ENCODE peak calls at places on chromosomes 11 and 22, in ten cellular contexts. M is A549, C is cardiac muscle cell, U is psoas muscle, L is tibial nerve, T is AG04450, H is foreskin keratinocyte, X is brain microvascular endothelial cell, N is right atrium auricular region, Q is upper lobe of right lung. O is an unnamed sample.

GRCh38 chr11:111946499-111946898 is 9.4 kb downstream of the DIXDC1 start:
- DNase-seq in M (no peak), C (no peak), U (no peak), L (no peak), T (no peak), H (no peak), X (no peak), N (peak; percentile 55), Q (no peak), O (no peak)

GRCh38 chr22:27397948-27398330 is 403.6 kb downstream of the MN1 start:
- DNase-seq in M (no peak), C (no peak), U (peak; percentile 87), L (no peak), T (peak; percentile 10), H (no peak), X (peak; percentile 51), N (peak; percentile 92), Q (no peak), O (no peak)

GRCh38 chr11:123187670-123188507 is 7.2 kb downstream of the CLMP start:
- DNase-seq in M (no peak), C (no peak), U (no peak), L (no peak), T (no peak), H (no peak), X (peak; percentile 11), N (no peak), Q (no peak), O (no peak)

GRCh38 chr11:40716344-40717178 is 742.9 kb downstream of the LRRC4C start:
- DNase-seq in M (no peak), C (no peak), U (no peak), L (no peak), T (no peak), H (no peak), X (no peak), N (no peak), Q (no peak), O (no peak)

GRCh38 chr22:31346733-31347250 is 646 bp upstream of the PATZ1 start:
- DNase-seq in M (peak; percentile 42), C (peak; percentile 72), U (peak; percentile 77), L (peak; percentile 32), T (no peak), H (peak; percentile 41), X (no peak), N (no peak), Q (peak; percentile 82), O (peak; percentile 32)

GRCh38 chr11:37372667-37373066 is 774.6 kb upstream of the RAG2 start:
- DNase-seq in M (no peak), C (no peak), U (no peak), L (no peak), T (no peak), H (no peak), X (no peak), N (no peak), Q (no peak), O (no peak)

GRCh38 chr22:33401291-33401690 is 343.1 kb upstream of the SYN3 start:
- DNase-seq in M (no peak), C (no peak), U (no peak), L (no peak), T (peak; percentile 7), H (no peak), X (peak; percentile 80), N (no peak), Q (no peak), O (no peak)

GRCh38 chr11:63504054-63504453 is 1.8 kb upstream of the LGALS12 start:
- DNase-seq in M (no peak), C (no peak), U (no peak), L (no peak), T (no peak), H (no peak), X (no peak), N (no peak), Q (no peak), O (no peak)

GRCh38 chr11:65124480-65125196 is 2.5 kb downstream of the MRPL49 start:
- DNase-seq in M (no peak), C (no peak), U (no peak), L (no peak), T (no peak), H (no peak), X (no peak), N (no peak), Q (peak; percentile 6), O (no peak)

GRCh38 chr11:120185678-120186407 is 25.0 kb upstream of the OAF start:
- DNase-seq in M (no peak), C (no peak), U (peak; percentile 53), L (no peak), T (no peak), H (no peak), X (no peak), N (no peak), Q (no peak), O (no peak)

GRCh38 chr11:75826463-75827220 is 11.6 kb downstream of the UVRAG start:
- DNase-seq in M (no peak), C (no peak), U (no peak), L (peak; percentile 23), T (no peak), H (no peak), X (no peak), N (no peak), Q (no peak), O (no peak)

GRCh38 chr11:60265373-60266214 is 14.9 kb upstream of the MS4A4A start:
- DNase-seq in M (peak; percentile 28), C (peak; percentile 43), U (no peak), L (peak; percentile 72), T (no peak), H (peak; percentile 54), X (peak; percentile 40), N (no peak), Q (no peak), O (peak; percentile 54)

GRCh38 chr22:17514092-17514491 is 49.2 kb upstream of the SLC25A18 start:
- DNase-seq in M (no peak), C (peak; percentile 3), U (no peak), L (no peak), T (no peak), H (no peak), X (no peak), N (no peak), Q (no peak), O (no peak)

GRCh38 chr22:32904044-32904443 is 102.5 kb downstream of the TIMP3 start:
- DNase-seq in M (peak; percentile 3), C (peak; percentile 75), U (no peak), L (peak; percentile 40), T (no peak), H (peak; percentile 50), X (peak; percentile 42), N (no peak), Q (no peak), O (peak; percentile 29)

GRCh38 chr22:19336133-19337075 is 44.9 kb upstream of the CLTCL1 start:
- DNase-seq in M (no peak), C (no peak), U (no peak), L (no peak), T (no peak), H (no peak), X (no peak), N (no peak), Q (no peak), O (no peak)

GRCh38 chr22:48197189-48197690 is 1434.8 kb downstream of the TBC1D22A start:
- DNase-seq in M (no peak), C (no peak), U (no peak), L (no peak), T (no peak), H (no peak), X (no peak), N (peak; percentile 18), Q (no peak), O (no peak)

GRCh38 chr22:48188211-48188845 is 1425.9 kb downstream of the TBC1D22A start:
- DNase-seq in M (peak; percentile 36), C (no peak), U (no peak), L (no peak), T (no peak), H (no peak), X (no peak), N (no peak), Q (no peak), O (no peak)

GRCh38 chr22:48187272-48187855 is 1424.9 kb downstream of the TBC1D22A start:
- DNase-seq in M (no peak), C (peak; percentile 11), U (no peak), L (no peak), T (no peak), H (no peak), X (no peak), N (no peak), Q (no peak), O (no peak)

GRCh38 chr22:48192071-48192470 is 1429.6 kb downstream of the TBC1D22A start:
- DNase-seq in M (no peak), C (no peak), U (no peak), L (no peak), T (no peak), H (no peak), X (no peak), N (no peak), Q (no peak), O (no peak)

DNA sequence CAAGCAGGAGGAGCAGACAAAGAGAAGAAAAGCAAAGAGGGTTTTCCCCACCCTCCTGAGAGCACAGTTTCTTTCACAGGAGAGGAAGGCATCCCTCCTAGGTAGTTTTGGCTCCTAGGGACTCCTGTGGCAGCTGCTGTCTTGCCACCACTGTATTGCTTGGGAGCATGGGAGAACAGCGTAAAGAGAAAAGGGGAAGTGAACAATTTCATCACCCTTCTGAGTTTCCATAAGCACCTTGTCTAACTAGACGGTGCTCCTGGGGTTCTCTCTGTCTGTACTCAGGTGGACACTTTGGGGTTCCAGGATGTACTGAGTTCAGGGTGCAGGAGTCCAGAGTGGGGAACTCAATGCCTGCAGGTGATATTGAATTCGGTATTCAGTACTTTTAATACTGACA is 1430.5 kb downstream of the TBC1D22A start:
- DNase-seq in M (no peak), C (no peak), U (no peak), L (no peak), T (no peak), H (no peak), X (no peak), N (no peak), Q (peak; percentile 11), O (no peak)
- TF ChIP-seq CTCF in M (no peak), C (no peak), U (no peak), L (no peak), T (no peak), H (no peak), X (no peak), N (no peak), Q (no peak), O (no peak)

GRCh38 chr11:31769241-31769640 is 41.9 kb downstream of the PAX6 start:
- DNase-seq in M (no peak), C (no peak), U (no peak), L (no peak), T (no peak), H (no peak), X (no peak), N (no peak), Q (no peak), O (no peak)
- H3K27ac ChIP-seq in M (no peak overlapping the region), C (no peak overlapping the region), U (peak overlapping the region; percentile 5), L (no peak overlapping the region), T (no peak overlapping the region), H (no peak overlapping the region), X (no peak overlapping the region), N (no peak overlapping the region), Q (no peak overlapping the region), O (no peak overlapping the region)

GRCh38 chr11:93131709-93132108 is 66.1 kb downstream of the SLC36A4 start:
- DNase-seq in M (no peak), C (peak; percentile 50), U (no peak), L (no peak), T (no peak), H (no peak), X (no peak), N (no peak), Q (no peak), O (no peak)
- TF ChIP-seq CTCF in M (no peak), C (no peak), U (no peak), L (no peak), T (no peak), H (peak; percentile 18), X (no peak), N (no peak), Q (no peak), O (no peak)

GRCh38 chr11:102047305-102047924 is at the start of gene CFAP300:
- DNase-seq in M (peak; percentile 86), C (peak; percentile 70), U (peak; percentile 96), L (peak; percentile 88), T (no peak), H (peak; percentile 32), X (peak; percentile 83), N (peak; percentile 89), Q (peak; percentile 94), O (peak; percentile 46)
- H3K27ac ChIP-seq in M (peak within 1 kb of the TSS; percentile 86), C (no peak within 1 kb of the TSS), U (peak within 1 kb of the TSS; percentile 2), L (peak within 1 kb of the TSS; percentile 70), T (peak within 1 kb of the TSS; percentile 31), H (peak within 1 kb of the TSS; percentile 22), X (peak within 1 kb of the TSS; percentile 66), N (peak within 1 kb of the TSS; percentile 66), Q (peak within 1 kb of the TSS; percentile 33), O (peak within 1 kb of the TSS; percentile 57)

O was measured in RWPE1.